ENCODE peak calls at places on chromosomes 6 and 20, in nine cellular contexts. K is SK-N-SH, X is mammary epithelial cell, A is neural progenitor cell, I is fibroblast of lung, L is H1, W is astrocyte, J is MM.1S, B is PC-3. D is an unnamed sample.

GRCh38 chr6:139485742-139486475 is 111.5 kb upstream of the CITED2 start:
- DNase-seq in K (no peak), X (no peak), A (no peak), I (no peak), L (no peak), W (no peak), J (no peak), B (no peak), D (no peak)

GRCh38 chr6:168473197-168473596 is 32.2 kb downstream of the SMOC2 start:
- DNase-seq in K (no peak), X (no peak), A (no peak), I (no peak), L (no peak), W (no peak), J (peak), B (no peak), D (no peak)

GRCh38 chr20:31836853-31837608 is 8.4 kb downstream of the FOXS1 start:
- DNase-seq in K (peak), X (no peak), A (peak), I (peak), L (no peak), W (peak), J (no peak), B (no peak), D (no peak)

GRCh38 chr20:50804453-50805348 is 9.8 kb downstream of the BCAS4 start:
- DNase-seq in K (no peak), X (no peak), A (no peak), I (no peak), L (no peak), W (no peak), J (no peak), B (no peak), D (no peak)

GRCh38 chr6:106094261-106094963 is 8.3 kb downstream of the PRDM1 start:
- DNase-seq in K (no peak), X (no peak), A (no peak), I (no peak), L (no peak), W (no peak), J (peak), B (no peak), D (no peak)

GRCh38 chr20:50023116-50023802 is 40.5 kb downstream of the SNAI1 start:
- DNase-seq in K (no peak), X (peak), A (no peak), I (no peak), L (no peak), W (no peak), J (peak), B (no peak), D (no peak)

GRCh38 chr6:117440558-117441525 is 15.1 kb upstream of the ROS1 start:
- DNase-seq in K (no peak), X (peak), A (no peak), I (peak), L (no peak), W (peak), J (no peak), B (peak), D (no peak)

GRCh38 chr6:89386917-89387491 is 25.1 kb downstream of the RRAGD start:
- DNase-seq in K (no peak), X (no peak), A (no peak), I (no peak), L (no peak), W (no peak), J (no peak), B (no peak), D (no peak)

GRCh38 chr6:132135409-132135808 is 184.2 kb upstream of the CCN2 start:
- DNase-seq in K (no peak), X (no peak), A (no peak), I (no peak), L (no peak), W (no peak), J (no peak), B (no peak), D (no peak)

GRCh38 chr6:45531999-45532605 is 154.4 kb upstream of the SUPT3H start:
- DNase-seq in K (no peak), X (no peak), A (no peak), I (no peak), L (no peak), W (no peak), J (no peak), B (no peak), D (no peak)

GRCh38 chr6:22651731-22652130 is 82.4 kb downstream of the HDGFL1 start:
- DNase-seq in K (no peak), X (no peak), A (no peak), I (no peak), L (no peak), W (no peak), J (no peak), B (no peak), D (no peak)

GRCh38 chr20:33262658-33263065 is 20.4 kb upstream of the BPIFB1 start:
- DNase-seq in K (peak), X (peak), A (peak), I (peak), L (peak), W (peak), J (no peak), B (peak), D (no peak)

GRCh38 chr20:62647521-62648317 is 5.4 kb downstream of the SLCO4A1 start:
- DNase-seq in K (no peak), X (no peak), A (peak), I (no peak), L (no peak), W (no peak), J (no peak), B (no peak), D (peak)

GRCh38 chr6:42729731-42730130 is 7.3 kb upstream of the PRPH2 start:
- DNase-seq in K (no peak), X (peak), A (no peak), I (peak), L (no peak), W (peak), J (no peak), B (peak), D (no peak)

GRCh38 chr6:3808189-3808588 is 41.0 kb upstream of the FAM50B start:
- DNase-seq in K (no peak), X (no peak), A (no peak), I (no peak), L (no peak), W (no peak), J (no peak), B (peak), D (no peak)

GRCh38 chr6:90098637-90099036 is 198.0 kb downstream of the BACH2 start:
- DNase-seq in K (no peak), X (peak), A (no peak), I (peak), L (no peak), W (peak), J (no peak), B (no peak), D (no peak)

GRCh38 chr6:105204331-105204730 is 24.5 kb upstream of the POPDC3 start:
- DNase-seq in K (no peak), X (peak), A (no peak), I (peak), L (no peak), W (peak), J (no peak), B (peak), D (no peak)

GRCh38 chr6:43510827-43511163 is 649 bp upstream of the LRRC73 start:
- DNase-seq in K (no peak), X (no peak), A (no peak), I (no peak), L (no peak), W (no peak), J (no peak), B (no peak), D (peak)

GRCh38 chr20:41398408-41398807 is 31.8 kb upstream of the EMILIN3 start:
- DNase-seq in K (no peak), X (no peak), A (no peak), I (no peak), L (no peak), W (no peak), J (no peak), B (no peak), D (peak)

GRCh38 chr6:144063246-144063743 is 32.1 kb downstream of the SF3B5 start:
- DNase-seq in K (no peak), X (no peak), A (peak), I (no peak), L (no peak), W (no peak), J (no peak), B (no peak), D (peak)

GRCh38 chr20:37453288-37453687 is 67.8 kb upstream of the NNAT start:
- DNase-seq in K (no peak), X (no peak), A (no peak), I (no peak), L (no peak), W (no peak), J (no peak), B (no peak), D (no peak)

GRCh38 chr6:39706819-39707218 is 18.4 kb downstream of the KIF6 start:
- DNase-seq in K (no peak), X (no peak), A (no peak), I (no peak), L (no peak), W (no peak), J (no peak), B (no peak), D (no peak)

DNA sequence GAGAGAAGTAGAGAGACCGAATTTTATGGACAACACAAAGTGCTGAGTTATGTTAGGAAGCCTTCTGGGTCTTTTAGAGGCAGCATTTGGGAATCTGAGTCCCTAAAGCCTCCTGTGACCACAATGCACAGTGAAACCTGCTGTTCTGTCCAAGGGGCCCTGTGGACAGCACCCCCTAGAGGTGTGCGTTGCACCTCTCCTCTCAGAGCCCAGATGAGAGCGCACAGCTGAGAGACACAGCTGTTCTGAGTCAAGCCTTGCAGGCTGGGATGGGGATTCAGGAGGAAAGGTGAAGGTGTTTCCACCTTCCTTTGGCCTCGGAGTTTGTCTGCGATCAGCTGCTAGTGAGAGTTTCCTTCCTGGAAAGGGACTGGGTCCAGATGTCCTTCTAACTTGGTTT is 13.0 kb downstream of the PCK1 start:
- DNase-seq in K (no peak), X (no peak), A (no peak), I (no peak), L (no peak), W (no peak), J (no peak), B (no peak), D (no peak)
- TF ChIP-seq CTCF in K (peak), X (peak), A (peak), I (no peak), L (peak), W (peak), J (peak), B (peak), D (no peak)

DNA sequence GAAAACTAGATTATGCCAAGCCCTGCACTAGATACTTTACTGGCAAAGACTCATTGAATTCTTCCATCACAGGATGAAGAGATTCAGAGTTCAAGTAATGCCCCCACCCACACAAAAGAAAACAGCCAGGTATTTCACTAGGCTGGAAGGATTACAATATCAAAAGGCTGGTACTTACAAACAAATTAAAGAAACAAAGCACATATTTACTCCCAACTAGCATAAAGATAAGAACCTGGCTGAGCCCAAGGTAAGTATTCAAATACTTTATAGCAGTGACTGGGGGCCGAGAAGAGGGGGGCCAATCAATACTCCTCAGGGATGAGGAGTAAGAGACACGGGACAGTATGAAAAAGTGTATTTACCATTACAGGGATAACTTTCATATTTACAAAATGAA is 3.7 kb downstream of the ACOT8 start:
- DNase-seq in K (no peak), X (no peak), A (no peak), I (no peak), L (no peak), W (no peak), J (no peak), B (no peak), D (no peak)
- H3K9ac ChIP-seq in K (no peak), X (no peak), A (no peak), I (no peak), L (no peak), W (no peak), J (no peak), B (no peak), D (no peak)

DNA sequence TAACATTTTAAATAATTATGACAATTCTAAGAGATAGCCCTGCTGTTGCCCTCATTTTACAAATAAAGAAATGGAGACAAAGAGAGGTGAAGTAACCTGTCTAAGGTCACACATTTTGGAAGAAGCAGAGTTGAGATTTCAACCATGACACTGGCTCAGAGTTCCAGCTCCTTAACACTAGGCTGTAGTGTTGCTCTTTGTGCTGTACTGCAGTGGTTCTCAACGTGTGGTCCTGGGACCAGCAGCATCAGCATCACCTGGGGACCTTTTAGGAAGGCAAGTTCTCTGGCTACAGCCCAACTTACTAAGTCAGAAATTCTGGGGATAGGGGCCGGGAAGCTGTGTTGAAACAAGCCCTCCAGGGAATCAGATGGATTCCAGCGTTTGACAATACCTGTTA is 62.4 kb upstream of the FERMT1 start:
- DNase-seq in K (no peak), X (no peak), A (peak), I (no peak), L (no peak), W (no peak), J (no peak), B (peak), D (no peak)
- TF ChIP-seq CTCF in K (no peak), X (peak), A (peak), I (peak), L (peak), W (no peak), J (peak), B (peak), D (no peak)

GRCh38 chr20:44208770-44209169 is 1.8 kb downstream of the OSER1 start:
- DNase-seq in K (no peak), X (no peak), A (no peak), I (peak), L (no peak), W (peak), J (no peak), B (peak), D (no peak)
- H3K9ac ChIP-seq in K (peak), X (peak), A (peak), I (no peak), L (no peak), W (peak), J (peak), B (peak), D (peak)

DNA sequence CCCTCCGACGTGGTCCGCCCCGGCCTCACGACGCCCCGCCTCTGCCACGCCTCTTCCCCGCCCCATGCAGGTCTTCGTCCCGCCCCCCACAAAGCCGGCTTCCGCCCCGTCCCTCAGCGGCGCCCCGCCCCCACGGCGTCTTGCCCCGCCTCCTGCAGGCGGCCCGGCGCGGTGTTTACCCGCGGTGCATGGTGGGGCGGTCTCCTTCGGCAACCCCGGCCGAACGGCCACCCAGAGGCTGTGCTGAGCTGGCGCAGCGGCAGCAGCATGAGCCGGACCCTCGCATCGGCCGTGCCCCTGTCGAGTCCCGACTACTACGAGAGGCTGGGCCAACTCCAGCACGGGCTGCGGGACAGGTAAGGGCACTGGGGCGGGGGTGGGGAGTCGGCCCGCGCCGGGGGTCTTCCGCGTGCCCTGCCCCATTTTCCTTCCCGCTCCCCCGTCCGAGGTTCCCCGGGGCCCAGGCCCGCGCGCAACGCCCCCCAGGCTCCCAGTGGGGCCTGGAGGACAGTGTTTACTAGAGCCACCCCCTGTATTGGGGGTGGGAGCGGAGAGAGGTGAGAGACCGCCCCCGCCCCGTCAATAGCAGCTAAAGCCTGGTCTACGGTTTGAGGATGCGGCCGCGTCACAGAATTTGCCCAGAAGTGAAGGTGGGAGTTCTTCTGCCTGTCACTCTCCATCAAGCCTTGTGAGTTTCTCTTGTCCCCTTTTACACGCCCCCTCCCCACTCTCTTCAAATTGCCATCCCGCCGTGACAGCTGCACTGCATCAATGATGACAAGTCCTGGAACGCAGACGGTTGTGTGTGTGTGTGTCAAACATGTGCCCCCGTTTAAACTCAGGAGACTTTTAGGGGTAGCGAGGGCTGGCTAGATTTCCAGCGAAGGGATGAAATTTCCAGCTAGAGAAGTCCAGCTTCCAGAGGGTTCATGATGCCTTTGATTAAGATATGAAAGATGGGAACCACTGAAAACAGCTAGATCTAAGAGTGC is at the start of gene KIZ:
- DNase-seq in K (peak), X (peak), A (peak), I (peak), L (peak), W (peak), J (peak), B (peak), D (peak)
- TF ChIP-seq CTCF in K (peak), X (peak), A (peak), I (peak), L (peak), W (no peak), J (peak), B (no peak), D (peak)

GRCh38 chr20:22691369-22692118 is 107.2 kb upstream of the FOXA2 start:
- DNase-seq in K (peak), X (peak), A (peak), I (peak), L (peak), W (peak), J (peak), B (peak), D (peak)
- H3K9ac ChIP-seq in K (no peak), X (no peak), A (no peak), I (no peak), L (no peak), W (no peak), J (no peak), B (no peak), D (peak)

D was measured in colonic mucosa.